ENCODE peak calls at places on chromosomes 5 and 9, in six cellular contexts. P is OCI-LY7, R is heart right ventricle, G is transverse colon, M is tibial nerve, V is right cardiac atrium. T is an unnamed sample. For H3K9me3 and H3K4me1, the result is how much of the 10 kb centered on the place peaks cover.

GRCh38 chr5:65194871-65195270 is 286.8 kb downstream of the ADAMTS6 start:
- DNase-seq in P (no peak), V (no peak), M (no peak), R (no peak), G (no peak), T (no peak)

GRCh38 chr5:55633574-55634203 is 78.4 kb downstream of the SLC38A9 start:
- DNase-seq in M (no peak), V (peak), P (no peak), R (peak), G (peak), T (no peak)

GRCh38 chr5:23445573-23445972 is 61.8 kb upstream of the PRDM9 start:
- DNase-seq in R (no peak), V (no peak), G (no peak), P (no peak), M (no peak), T (no peak)

GRCh38 chr5:88188458-88189132 is 80.0 kb downstream of the TMEM161B start:
- DNase-seq in M (no peak), R (no peak), G (no peak), P (peak), V (no peak), T (no peak)

GRCh38 chr5:10635257-10635860 is 71.5 kb downstream of the ANKRD33B start:
- DNase-seq in V (no peak), M (no peak), P (peak), G (no peak), R (no peak), T (peak)

GRCh38 chr9:81390802-81391456 is 298.4 kb downstream of the TLE1 start:
- DNase-seq in M (no peak), G (no peak), P (no peak), V (no peak), R (no peak), T (no peak)

GRCh38 chr9:137490532-137491186 is 31.5 kb upstream of the NSMF start:
- DNase-seq in M (no peak), R (no peak), P (no peak), G (no peak), V (no peak), T (no peak)

GRCh38 chr5:179297026-179297425 is 48.2 kb downstream of the ADAMTS2 start:
- DNase-seq in G (no peak), V (peak), P (no peak), R (no peak), M (no peak), T (no peak)

GRCh38 chr9:76516350-76516749 is 57.4 kb downstream of the GCNT1 start:
- DNase-seq in G (no peak), R (no peak), M (peak), P (no peak), V (no peak), T (peak)

GRCh38 chr5:142016576-142016975 is 3.7 kb upstream of the GNPDA1 start:
- DNase-seq in R (no peak), P (no peak), M (no peak), V (no peak), G (no peak), T (peak)

GRCh38 chr9:123997665-123998277 is 13.8 kb upstream of the LHX2 start:
- DNase-seq in V (no peak), G (peak), R (peak), M (peak), P (no peak), T (no peak)

GRCh38 chr9:75152416-75152815 is 64.1 kb downstream of the OSTF1 start:
- DNase-seq in M (no peak), G (no peak), R (no peak), P (no peak), V (no peak), T (peak)

GRCh38 chr9:36855443-36856315 is 178.4 kb downstream of the PAX5 start:
- DNase-seq in G (peak), R (no peak), V (peak), P (peak), M (no peak), T (peak)

GRCh38 chr5:111762895-111763294 is 5.9 kb upstream of the NREP start:
- DNase-seq in V (no peak), P (no peak), G (no peak), M (no peak), R (peak), T (no peak)

GRCh38 chr9:86854898-86855523 is 92.3 kb downstream of the GAS1 start:
- DNase-seq in P (no peak), R (no peak), M (no peak), G (no peak), V (no peak), T (no peak)

GRCh38 chr9:133492061-133493021 is 13.4 kb upstream of the SLC2A6 start:
- DNase-seq in R (no peak), P (no peak), V (peak), G (no peak), M (no peak), T (no peak)

GRCh38 chr5:173441053-173441628 is 112.9 kb upstream of the STC2 start:
- DNase-seq in P (no peak), V (no peak), R (no peak), G (no peak), M (no peak), T (no peak)

GRCh38 chr9:20611751-20612287 is 10.5 kb downstream of the MLLT3 start:
- DNase-seq in R (no peak), P (peak), M (no peak), V (no peak), G (no peak), T (no peak)

GRCh38 chr5:130836729-130837660 is 328.1 kb downstream of the HINT1 start:
- DNase-seq in M (no peak), P (no peak), G (no peak), R (no peak), V (no peak), T (peak)

GRCh38 chr5:147578228-147579024 is 68.6 kb upstream of the DPYSL3 start:
- DNase-seq in G (no peak), M (no peak), P (peak), V (no peak), R (no peak), T (no peak)

GRCh38 chr5:150241298-150242225 is 48.0 kb downstream of the CAMK2A start:
- DNase-seq in G (no peak), P (no peak), R (no peak), M (no peak), V (peak), T (no peak)

GRCh38 chr5:59133801-59134261 is 551.0 kb downstream of the RAB3C start:
- DNase-seq in M (no peak), R (no peak), G (no peak), P (no peak), V (no peak), T (no peak)

GRCh38 chr5:177396086-177396485 is 4.4 kb downstream of the PFN3 start:
- DNase-seq in R (no peak), M (no peak), G (no peak), P (no peak), V (no peak), T (no peak)

GRCh38 chr5:53246042-53246836 is 136.7 kb upstream of the MOCS2 start:
- DNase-seq in M (no peak), P (no peak), R (no peak), G (no peak), V (no peak), T (no peak)

GRCh38 chr9:126111556-126111955 is 215.1 kb upstream of the MVB12B start:
- DNase-seq in V (no peak), P (no peak), M (no peak), G (no peak), R (no peak), T (no peak)

GRCh38 chr9:129037767-129038098 is 1.3 kb downstream of the MIGA2 start:
- DNase-seq in P (no peak), V (no peak), R (no peak), G (no peak), M (no peak), T (no peak)

GRCh38 chr5:172594867-172595466 is 46.1 kb upstream of the NEURL1B start:
- DNase-seq in G (no peak), V (no peak), R (no peak), P (no peak), M (no peak), T (no peak)

GRCh38 chr5:50744761-50745160 is 78.3 kb downstream of the PARP8 start:
- DNase-seq in V (no peak), M (no peak), R (no peak), G (no peak), P (peak), T (peak)

GRCh38 chr9:90915693-90916092 is 114.1 kb downstream of the SYK start:
- DNase-seq in P (peak), R (no peak), V (no peak), M (peak), G (peak), T (no peak)

GRCh38 chr5:93278876-93279275 is 302.1 kb downstream of the NR2F1-AS1 start:
- DNase-seq in P (no peak), M (no peak), V (no peak), G (no peak), R (no peak), T (no peak)

GRCh38 chr5:54480296-54480695 is 24.8 kb downstream of the HSPB3 start:
- DNase-seq in V (no peak), M (no peak), R (no peak), P (no peak), G (no peak), T (no peak)

GRCh38 chr9:124347968-124348358 is 67.3 kb downstream of the PSMB7 start:
- DNase-seq in P (no peak), M (no peak), R (no peak), V (no peak), G (no peak), T (no peak)

GRCh38 chr9:100074989-100075388 is 23.8 kb downstream of the ERP44 start:
- DNase-seq in R (no peak), V (no peak), G (no peak), P (no peak), M (no peak), T (no peak)

GRCh38 chr9:18296702-18297531 is 177.0 kb upstream of the ADAMTSL1 start:
- DNase-seq in V (no peak), G (no peak), M (no peak), P (no peak), R (no peak), T (no peak)

GRCh38 chr5:98827161-98827560 is 53.7 kb downstream of the RGMB start:
- DNase-seq in G (no peak), P (peak), M (peak), V (no peak), R (no peak), T (no peak)

GRCh38 chr5:139474815-139475791 is 4.3 kb downstream of the SMIM33 start:
- DNase-seq in P (no peak), M (peak), R (no peak), G (peak), V (no peak), T (peak)

GRCh38 chr5:36648426-36648825 is 42.0 kb downstream of the SLC1A3 start:
- DNase-seq in M (no peak), R (no peak), G (no peak), P (no peak), V (no peak), T (no peak)

GRCh38 chr9:122526602-122527001 is 491 bp downstream of the OR1N1 start:
- DNase-seq in G (no peak), P (no peak), V (no peak), R (no peak), M (no peak), T (no peak)

GRCh38 chr9:122527193-122527592 is at the start of gene OR1N1:
- DNase-seq in G (no peak), R (no peak), V (no peak), P (no peak), M (no peak), T (no peak)
- H3K9me3 ChIP-seq in G (under half), R (under half), V (under half), P (under half), M (under half), T (under half)

DNA sequence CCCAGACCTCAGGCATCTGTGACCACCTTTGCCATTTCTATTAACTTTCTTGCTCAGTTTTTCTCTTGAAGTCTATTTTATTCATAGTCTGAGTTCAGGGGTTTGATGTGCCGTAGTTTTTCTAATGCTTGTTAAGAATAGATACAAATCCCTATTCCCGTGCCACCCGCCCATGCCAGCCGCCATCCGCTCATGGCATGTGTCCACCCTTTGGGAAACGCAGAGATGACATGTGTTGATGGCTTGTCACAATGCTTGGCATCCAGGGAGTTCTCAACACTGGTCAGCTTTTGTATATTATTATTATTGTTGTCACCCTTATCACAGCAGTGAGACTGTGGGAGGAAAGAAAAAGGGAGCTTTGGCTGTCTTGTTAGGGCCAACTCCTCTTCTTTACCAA is 17.3 kb upstream of the ANGPTL2 start:
- DNase-seq in M (no peak), R (no peak), V (no peak), G (no peak), P (no peak), T (no peak)
- H3K4me1 ChIP-seq in M (under half), R (under half), V (under half), G (under half), P (under half), T (under half)

DNA sequence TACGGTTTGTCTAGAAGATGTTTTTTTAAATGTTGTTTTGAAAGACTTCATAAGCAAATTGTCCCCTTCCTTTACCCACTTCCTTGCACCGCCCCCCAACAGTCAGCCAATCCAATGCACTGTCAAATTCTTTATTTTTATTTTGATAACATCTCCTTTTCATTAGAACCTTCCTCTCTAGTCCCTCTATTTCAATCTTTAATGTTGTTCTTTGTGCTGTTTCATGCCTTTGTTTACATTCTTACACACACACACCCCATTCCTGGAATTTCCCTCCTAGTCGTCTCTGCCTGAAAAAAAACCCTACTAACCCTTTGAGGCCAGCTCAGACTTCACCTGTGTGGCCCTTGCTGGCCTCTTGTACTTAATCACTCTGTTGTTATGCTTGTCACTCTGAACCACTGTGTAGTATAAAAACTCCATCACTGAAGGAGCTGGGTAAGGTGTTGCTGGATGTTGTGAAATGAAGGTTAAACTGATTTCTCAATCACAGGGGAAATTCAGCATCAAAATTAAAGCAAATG is 133.4 kb downstream of the UGCG start:
- DNase-seq in G (no peak), P (no peak), V (no peak), R (no peak), M (no peak), T (no peak)
- H3K27ac ChIP-seq in G (no peak), P (no peak), V (no peak), R (no peak), M (no peak), T (no peak)

GRCh38 chr9:88398016-88398415 is 9.8 kb downstream of the SPIN1 start:
- DNase-seq in M (no peak), R (no peak), G (no peak), P (no peak), V (no peak), T (no peak)
- H3K9me3 ChIP-seq in M (under half), R (under half), G (under half), P (under half), V (under half), T (under half)

GRCh38 chr9:131423171-131423581 is 29.3 kb downstream of the PRRC2B start:
- DNase-seq in M (no peak), R (peak), V (peak), G (peak), P (no peak), T (no peak)
- H3K4me1 ChIP-seq in M (half or more), R (half or more), V (under half), G (half or more), P (under half), T (half or more)

GRCh38 chr5:127942246-127943060 is 141.1 kb upstream of the SLC12A2 start:
- DNase-seq in M (no peak), R (no peak), V (no peak), G (no peak), P (no peak), T (no peak)
- H3K27ac ChIP-seq in M (no peak), R (no peak), V (no peak), G (peak), P (no peak), T (no peak)